ENCODE peak calls at places on chromosomes 11 and 22, in five cellular contexts. H, F, G, K and T are unnamed samples.

GRCh38 chr22:23175817-23176644 is 4.3 kb upstream of the BCR start:
- DNase-seq in H (no peak), F (no peak), G (no peak), K (no peak), T (no peak)

GRCh38 chr11:94449437-94449836 is 44.2 kb downstream of the MRE11 start:
- DNase-seq in H (peak), F (no peak), G (peak), K (no peak), T (no peak)

GRCh38 chr22:32676196-32676595 is 125.3 kb upstream of the TIMP3 start:
- DNase-seq in H (no peak), F (no peak), G (no peak), K (no peak), T (no peak)

GRCh38 chr22:23263651-23264555 is 83.6 kb downstream of the BCR start:
- DNase-seq in H (no peak), F (no peak), G (no peak), K (no peak), T (no peak)

GRCh38 chr11:66967670-66968425 is 7.3 kb upstream of the C11orf86 start:
- DNase-seq in H (no peak), F (no peak), G (no peak), K (no peak), T (no peak)

GRCh38 chr22:29332886-29333496 is 17.5 kb upstream of the RASL10A start:
- DNase-seq in H (no peak), F (no peak), G (no peak), K (no peak), T (no peak)

GRCh38 chr11:33542921-33543320 is 157.7 kb downstream of the C11orf91 start:
- DNase-seq in H (peak), F (peak), G (peak), K (no peak), T (peak)

GRCh38 chr11:119168471-119169271 is at the start of gene NLRX1:
- DNase-seq in H (peak), F (peak), G (peak), K (peak), T (peak)

GRCh38 chr22:29457730-29458129 is 19.3 kb downstream of the RFPL1 start:
- DNase-seq in H (peak), F (peak), G (peak), K (peak), T (peak)

GRCh38 chr11:35515224-35515623 is 10.2 kb downstream of the PAMR1 start:
- DNase-seq in H (no peak), F (no peak), G (no peak), K (no peak), T (no peak)

GRCh38 chr11:92131289-92131890 is 93.2 kb upstream of the FAT3 start:
- DNase-seq in H (no peak), F (no peak), G (no peak), K (no peak), T (no peak)

GRCh38 chr11:26976389-26976788 is 17.5 kb upstream of the FIBIN start:
- DNase-seq in H (no peak), F (no peak), G (no peak), K (no peak), T (no peak)

GRCh38 chr11:134033696-134034491 is 35.0 kb upstream of the JAM3 start:
- DNase-seq in H (no peak), F (peak), G (peak), K (no peak), T (peak)

GRCh38 chr11:61609000-61609969 is 28.4 kb upstream of the SYT7 start:
- DNase-seq in H (no peak), F (no peak), G (peak), K (no peak), T (no peak)

GRCh38 chr22:44895296-44896055 is 114.3 kb downstream of the PHF21B start:
- DNase-seq in H (no peak), F (no peak), G (no peak), K (no peak), T (no peak)

GRCh38 chr11:75249704-75250103 is 9.1 kb downstream of the TPBGL start:
- DNase-seq in H (no peak), F (no peak), G (no peak), K (no peak), T (no peak)

GRCh38 chr11:2473361-2474058 is 28.7 kb downstream of the KCNQ1 start:
- DNase-seq in H (no peak), F (no peak), G (no peak), K (no peak), T (peak)
- TF ChIP-seq ESRRA in H (no peak), F (no peak), G (no peak), K (no peak), T (no peak)

DNA sequence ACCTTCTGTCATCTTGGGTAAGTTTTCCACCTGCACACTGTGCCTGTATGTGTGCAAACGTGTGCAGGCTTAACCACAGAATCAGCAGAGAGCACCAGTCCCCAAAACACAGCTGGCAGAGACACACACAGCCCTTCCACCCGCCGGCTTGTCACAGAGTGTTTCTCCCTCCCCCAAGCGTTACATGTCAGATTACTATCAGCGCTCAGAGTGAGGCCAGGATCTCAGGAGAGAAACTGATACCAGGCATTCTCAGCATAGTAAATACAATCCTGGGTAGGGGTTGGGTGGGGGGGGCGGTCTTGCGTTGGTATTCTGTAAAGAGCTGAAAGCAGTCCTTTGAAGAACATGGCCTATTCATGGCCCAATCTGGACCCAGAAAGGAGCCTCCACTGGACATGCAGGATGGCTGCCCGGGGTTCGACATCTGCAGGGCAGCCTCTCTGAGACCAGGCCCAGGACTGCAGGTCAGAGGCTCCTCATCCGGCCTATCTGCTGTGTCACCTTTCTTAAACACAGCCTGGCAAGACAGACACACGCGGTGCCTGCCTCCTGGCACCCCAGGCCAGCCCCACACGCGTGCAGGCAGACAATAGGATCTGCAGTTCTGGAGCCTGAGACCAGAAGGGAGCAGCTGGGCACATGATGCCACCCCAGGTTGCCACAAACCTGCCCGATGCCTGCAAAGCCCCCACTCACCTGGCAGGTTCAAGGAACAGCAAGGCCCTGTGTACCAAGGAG is 1.7 kb downstream of the OSBPL5 start:
- DNase-seq in H (no peak), F (peak), G (no peak), K (no peak), T (no peak)
- TF ChIP-seq ESRRA in H (no peak), F (no peak), G (no peak), K (no peak), T (no peak)

DNA sequence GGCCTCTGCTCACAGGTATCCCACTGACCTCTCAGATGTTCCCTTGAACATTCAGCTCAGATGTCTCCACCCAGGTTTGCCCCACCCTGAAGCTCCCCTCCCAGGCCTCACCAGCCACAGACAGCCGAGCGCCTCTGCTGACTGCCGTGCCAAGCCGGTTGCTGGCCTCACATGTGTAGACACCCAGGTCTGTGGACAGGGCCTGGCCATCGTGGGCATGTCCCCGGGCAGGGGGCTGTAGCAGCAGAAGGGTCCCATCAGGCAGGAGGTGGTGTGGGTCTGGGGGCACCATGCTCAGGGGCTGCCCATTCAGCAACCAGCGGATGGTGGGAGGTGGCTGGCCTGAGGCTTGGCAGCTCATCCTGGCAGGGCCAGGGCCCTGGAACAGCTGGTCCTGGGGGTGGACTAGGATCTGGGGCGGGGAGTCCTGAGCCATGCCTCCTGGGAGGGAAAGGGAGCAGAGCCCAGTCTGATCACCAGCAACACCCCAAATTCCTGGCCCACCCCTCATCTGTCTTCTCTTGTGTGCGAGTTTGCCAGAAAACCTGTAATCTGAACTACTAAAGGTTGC is 759 bp downstream of the ROBO4 start:
- DNase-seq in H (no peak), F (no peak), G (no peak), K (no peak), T (no peak)
- TF ChIP-seq ESRRA in H (no peak), F (no peak), G (no peak), K (no peak), T (no peak)

GRCh38 chr11:112268406-112268805 is 7.7 kb upstream of the PLET1 start:
- DNase-seq in H (no peak), F (no peak), G (no peak), K (no peak), T (no peak)

GRCh38 chr11:112269139-112269538 is 8.5 kb upstream of the PLET1 start:
- DNase-seq in H (no peak), F (no peak), G (no peak), K (no peak), T (no peak)

GRCh38 chr11:112266410-112266778 is 5.7 kb upstream of the PLET1 start:
- DNase-seq in H (no peak), F (no peak), G (no peak), K (no peak), T (no peak)

GRCh38 chr11:112265659-112266409 is 5.2 kb upstream of the PLET1 start:
- DNase-seq in H (no peak), F (no peak), G (no peak), K (no peak), T (no peak)

GRCh38 chr11:112267188-112267591 is 6.5 kb upstream of the PLET1 start:
- DNase-seq in H (no peak), F (no peak), G (peak), K (no peak), T (no peak)
- TF ChIP-seq ESRRA in H (no peak), F (no peak), G (no peak), K (no peak), T (peak)

GRCh38 chr11:64837887-64838351 is 6.5 kb downstream of the CDC42BPG start:
- DNase-seq in H (no peak), F (no peak), G (no peak), K (no peak), T (no peak)
- TF ChIP-seq ESRRA in H (no peak), F (no peak), G (no peak), K (no peak), T (no peak)

GRCh38 chr11:70568504-70569172 is 170.3 kb downstream of the CTTN start:
- DNase-seq in H (no peak), F (peak), G (no peak), K (no peak), T (peak)
- TF ChIP-seq ESRRA in H (no peak), F (no peak), G (no peak), K (no peak), T (no peak)

GRCh38 chr22:48901324-48901723 is 926.3 kb downstream of the BRD1 start:
- DNase-seq in H (no peak), F (no peak), G (no peak), K (no peak), T (no peak)
- TF ChIP-seq ESRRA in H (no peak), F (no peak), G (no peak), K (no peak), T (no peak)